ENCODE peak calls at places on chromosomes 2 and 18, in seven cellular contexts. One of them, this sample, is unnamed.

GRCh38 chr18:36352384-36352783 is 54.9 kb downstream of the FHOD3 start:
- DNase-seq in neuronal stem cell: no peak
- DNase-seq in mesenchymal stem cell: peak
- DNase-seq in H1: no peak
- DNase-seq in mesendoderm: no peak
- DNase-seq in IMR-90: peak
- DNase-seq in trophoblast cell: no peak
- DNase-seq in this sample: no peak

GRCh38 chr2:117470311-117471095 is 344.0 kb upstream of the DDX18 start:
- DNase-seq in neuronal stem cell: peak
- DNase-seq in mesenchymal stem cell: peak
- DNase-seq in H1: peak
- DNase-seq in mesendoderm: peak
- DNase-seq in IMR-90: no peak
- DNase-seq in trophoblast cell: peak
- DNase-seq in this sample: peak

GRCh38 chr2:54561010-54561409 is 104.9 kb downstream of the SPTBN1 start:
- DNase-seq in neuronal stem cell: no peak
- DNase-seq in mesenchymal stem cell: no peak
- DNase-seq in H1: no peak
- DNase-seq in mesendoderm: no peak
- DNase-seq in IMR-90: no peak
- DNase-seq in trophoblast cell: no peak
- DNase-seq in this sample: no peak

GRCh38 chr2:3605013-3605961 is 10.4 kb downstream of the COLEC11 start:
- DNase-seq in neuronal stem cell: no peak
- DNase-seq in mesenchymal stem cell: no peak
- DNase-seq in H1: peak
- DNase-seq in mesendoderm: no peak
- DNase-seq in IMR-90: no peak
- DNase-seq in trophoblast cell: peak
- DNase-seq in this sample: no peak

GRCh38 chr2:27278010-27278409 is 2.8 kb downstream of the DNAJC5G start:
- DNase-seq in neuronal stem cell: no peak
- DNase-seq in mesenchymal stem cell: no peak
- DNase-seq in H1: no peak
- DNase-seq in mesendoderm: no peak
- DNase-seq in IMR-90: no peak
- DNase-seq in trophoblast cell: no peak
- DNase-seq in this sample: no peak

GRCh38 chr2:216352653-216353270 is 19.5 kb downstream of the MARCHF4 start:
- DNase-seq in neuronal stem cell: no peak
- DNase-seq in mesenchymal stem cell: no peak
- DNase-seq in H1: peak
- DNase-seq in mesendoderm: no peak
- DNase-seq in IMR-90: no peak
- DNase-seq in trophoblast cell: no peak
- DNase-seq in this sample: no peak

GRCh38 chr2:47300609-47301276 is 102.2 kb upstream of the MSH2 start:
- DNase-seq in neuronal stem cell: no peak
- DNase-seq in mesenchymal stem cell: no peak
- DNase-seq in H1: no peak
- DNase-seq in mesendoderm: no peak
- DNase-seq in IMR-90: no peak
- DNase-seq in trophoblast cell: no peak
- DNase-seq in this sample: no peak

GRCh38 chr2:109063326-109063670 is 65.7 kb upstream of the SH3RF3 start:
- DNase-seq in neuronal stem cell: no peak
- DNase-seq in mesenchymal stem cell: no peak
- DNase-seq in H1: no peak
- DNase-seq in mesendoderm: no peak
- DNase-seq in IMR-90: no peak
- DNase-seq in trophoblast cell: no peak
- DNase-seq in this sample: peak

GRCh38 chr2:122179492-122180070 is 424.1 kb downstream of the TSN start:
- DNase-seq in neuronal stem cell: no peak
- DNase-seq in mesenchymal stem cell: no peak
- DNase-seq in H1: no peak
- DNase-seq in mesendoderm: no peak
- DNase-seq in IMR-90: no peak
- DNase-seq in trophoblast cell: no peak
- DNase-seq in this sample: no peak

DNA sequence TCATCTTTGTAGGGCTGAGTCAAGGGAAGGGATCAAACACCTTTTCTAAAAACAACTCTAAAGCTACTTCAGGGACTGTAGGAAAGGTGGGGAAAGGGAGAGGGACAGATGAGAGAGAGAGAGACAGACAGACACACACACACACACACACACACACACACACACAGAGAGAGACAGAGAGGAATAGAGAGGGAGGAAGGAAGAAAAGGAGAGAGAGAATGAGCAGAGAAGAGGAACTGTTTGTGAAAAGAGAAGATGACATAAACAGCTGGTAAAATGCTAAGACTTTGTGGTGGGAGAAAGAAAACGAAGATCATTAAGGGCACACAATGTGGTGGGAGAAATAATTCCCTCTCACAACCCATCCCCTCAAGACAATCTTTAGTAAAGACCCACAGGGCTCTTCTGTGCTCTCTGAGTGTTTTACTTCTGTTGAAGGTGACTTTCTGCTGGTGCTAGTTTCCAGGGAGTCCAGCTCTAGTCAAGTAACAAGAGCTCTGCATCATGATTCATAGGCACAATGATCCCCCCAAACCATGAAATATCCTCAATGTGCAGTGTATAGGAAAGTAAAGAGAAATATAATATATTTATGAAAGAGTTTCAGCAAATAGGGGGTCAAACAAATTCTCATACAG is 77.2 kb upstream of the STK17B start:
- DNase-seq in neuronal stem cell: no peak
- DNase-seq in mesenchymal stem cell: no peak
- DNase-seq in H1: no peak
- DNase-seq in mesendoderm: no peak
- DNase-seq in IMR-90: peak
- DNase-seq in trophoblast cell: no peak
- DNase-seq in this sample: no peak
- H2AK5ac ChIP-seq in neuronal stem cell: no peak
- H2AK5ac ChIP-seq in mesenchymal stem cell: no peak
- H2AK5ac ChIP-seq in H1: no peak
- H2AK5ac ChIP-seq in mesendoderm: no peak
- H2AK5ac ChIP-seq in IMR-90: peak
- H2AK5ac ChIP-seq in trophoblast cell: no peak
- H2AK5ac ChIP-seq in this sample: no peak

GRCh38 chr2:149800624-149801220 is 213.1 kb upstream of the MMADHC start:
- DNase-seq in neuronal stem cell: peak
- DNase-seq in mesenchymal stem cell: peak
- DNase-seq in H1: no peak
- DNase-seq in mesendoderm: peak
- DNase-seq in IMR-90: peak
- DNase-seq in trophoblast cell: no peak
- DNase-seq in this sample: no peak

GRCh38 chr2:149808556-149808955 is 221.0 kb upstream of the MMADHC start:
- DNase-seq in neuronal stem cell: no peak
- DNase-seq in mesenchymal stem cell: no peak
- DNase-seq in H1: no peak
- DNase-seq in mesendoderm: peak
- DNase-seq in IMR-90: no peak
- DNase-seq in trophoblast cell: no peak
- DNase-seq in this sample: no peak

DNA sequence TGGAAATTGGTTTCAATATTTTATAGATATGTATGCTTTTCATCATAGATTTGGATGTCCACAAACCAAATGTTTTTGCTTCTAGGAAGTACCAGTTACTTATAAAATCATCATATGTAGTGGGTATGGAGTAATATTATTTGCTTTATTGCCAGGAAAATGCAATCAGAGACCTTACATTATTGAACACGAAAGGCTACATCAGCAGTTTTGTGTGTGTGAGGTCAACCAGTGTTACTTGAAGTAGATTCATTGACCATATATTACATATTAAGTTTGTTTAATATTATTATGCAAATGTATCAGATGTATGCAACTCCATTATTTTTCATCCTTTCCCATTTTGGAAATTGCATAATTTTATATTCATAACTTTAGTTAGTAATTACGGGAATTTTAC is 219.1 kb upstream of the MMADHC start:
- DNase-seq in neuronal stem cell: no peak
- DNase-seq in mesenchymal stem cell: no peak
- DNase-seq in H1: no peak
- DNase-seq in mesendoderm: no peak
- DNase-seq in IMR-90: no peak
- DNase-seq in trophoblast cell: no peak
- DNase-seq in this sample: no peak
- H3K4me2 ChIP-seq in neuronal stem cell: no peak
- H3K4me2 ChIP-seq in mesenchymal stem cell: no peak
- H3K4me2 ChIP-seq in H1: no peak
- H3K4me2 ChIP-seq in mesendoderm: no peak
- H3K4me2 ChIP-seq in IMR-90: no peak
- H3K4me2 ChIP-seq in trophoblast cell: no peak
- H3K4me2 ChIP-seq in this sample: no peak

DNA sequence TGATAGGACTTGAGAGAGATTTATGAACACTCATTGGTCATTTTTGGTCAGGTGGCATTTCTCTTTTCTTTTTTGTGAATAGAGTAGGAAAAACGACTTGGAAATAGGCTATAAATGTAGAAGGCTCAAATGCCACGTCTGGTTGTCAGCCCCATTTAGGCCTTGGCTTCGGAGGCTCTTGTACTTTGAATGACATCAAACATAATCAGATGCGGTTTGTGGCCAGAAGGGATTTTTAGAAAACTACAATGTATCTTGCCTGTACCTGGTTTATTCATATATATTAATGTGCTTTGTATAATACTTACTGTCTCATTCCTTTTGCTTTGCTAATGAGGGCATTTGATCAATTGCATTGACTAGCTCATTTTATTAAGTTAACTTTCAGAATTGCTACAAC is 894.0 kb upstream of the CELF4 start:
- DNase-seq in neuronal stem cell: no peak
- DNase-seq in mesenchymal stem cell: no peak
- DNase-seq in H1: no peak
- DNase-seq in mesendoderm: no peak
- DNase-seq in IMR-90: no peak
- DNase-seq in trophoblast cell: no peak
- DNase-seq in this sample: no peak
- H3K4ac ChIP-seq in neuronal stem cell: no peak
- H3K4ac ChIP-seq in mesenchymal stem cell: no peak
- H3K4ac ChIP-seq in H1: no peak
- H3K4ac ChIP-seq in mesendoderm: no peak
- H3K4ac ChIP-seq in IMR-90: no peak
- H3K4ac ChIP-seq in trophoblast cell: no peak
- H3K4ac ChIP-seq in this sample: no peak

GRCh38 chr18:77323640-77324370 is 74.2 kb downstream of the GALR1 start:
- DNase-seq in neuronal stem cell: no peak
- DNase-seq in mesenchymal stem cell: no peak
- DNase-seq in H1: no peak
- DNase-seq in mesendoderm: no peak
- DNase-seq in IMR-90: no peak
- DNase-seq in trophoblast cell: no peak
- DNase-seq in this sample: no peak
- H2AK5ac ChIP-seq in neuronal stem cell: no peak
- H2AK5ac ChIP-seq in mesenchymal stem cell: no peak
- H2AK5ac ChIP-seq in H1: no peak
- H2AK5ac ChIP-seq in mesendoderm: no peak
- H2AK5ac ChIP-seq in IMR-90: no peak
- H2AK5ac ChIP-seq in trophoblast cell: no peak
- H2AK5ac ChIP-seq in this sample: no peak

GRCh38 chr2:7405861-7406715 is 488.9 kb downstream of the RNF144A start:
- DNase-seq in neuronal stem cell: no peak
- DNase-seq in mesenchymal stem cell: no peak
- DNase-seq in H1: no peak
- DNase-seq in mesendoderm: no peak
- DNase-seq in IMR-90: no peak
- DNase-seq in trophoblast cell: no peak
- DNase-seq in this sample: no peak

GRCh38 chr2:7400628-7401027 is 483.4 kb downstream of the RNF144A start:
- DNase-seq in neuronal stem cell: no peak
- DNase-seq in mesenchymal stem cell: peak
- DNase-seq in H1: no peak
- DNase-seq in mesendoderm: no peak
- DNase-seq in IMR-90: no peak
- DNase-seq in trophoblast cell: no peak
- DNase-seq in this sample: no peak

GRCh38 chr2:7403092-7403775 is 486.0 kb downstream of the RNF144A start:
- DNase-seq in neuronal stem cell: no peak
- DNase-seq in mesenchymal stem cell: no peak
- DNase-seq in H1: no peak
- DNase-seq in mesendoderm: no peak
- DNase-seq in IMR-90: no peak
- DNase-seq in trophoblast cell: no peak
- DNase-seq in this sample: no peak
- H3K4me2 ChIP-seq in neuronal stem cell: no peak
- H3K4me2 ChIP-seq in mesenchymal stem cell: no peak
- H3K4me2 ChIP-seq in H1: no peak
- H3K4me2 ChIP-seq in mesendoderm: no peak
- H3K4me2 ChIP-seq in IMR-90: no peak
- H3K4me2 ChIP-seq in trophoblast cell: no peak
- H3K4me2 ChIP-seq in this sample: no peak

DNA sequence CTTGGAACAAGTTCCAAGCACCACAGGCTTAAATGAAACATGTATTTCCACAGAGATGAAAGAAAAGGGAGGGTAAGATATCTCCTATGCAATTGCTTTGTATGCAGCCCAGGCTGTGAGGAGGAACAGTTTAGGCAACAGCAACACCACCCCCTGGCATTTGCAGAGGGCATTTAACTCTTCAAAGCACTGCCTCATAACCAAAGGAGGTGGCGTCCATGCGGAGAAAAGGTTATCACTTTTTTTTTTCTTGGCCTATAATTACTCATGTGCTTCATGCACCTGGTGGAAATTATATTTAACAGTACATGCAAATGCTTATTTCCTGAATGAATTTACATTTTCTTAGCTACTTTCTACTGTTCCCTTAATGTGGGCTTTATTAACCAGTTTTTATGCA is 286.0 kb downstream of the LPIN1 start:
- DNase-seq in neuronal stem cell: no peak
- DNase-seq in mesenchymal stem cell: no peak
- DNase-seq in H1: no peak
- DNase-seq in mesendoderm: peak
- DNase-seq in IMR-90: no peak
- DNase-seq in trophoblast cell: no peak
- DNase-seq in this sample: no peak
- H3K4ac ChIP-seq in neuronal stem cell: no peak
- H3K4ac ChIP-seq in mesenchymal stem cell: no peak
- H3K4ac ChIP-seq in H1: no peak
- H3K4ac ChIP-seq in mesendoderm: no peak
- H3K4ac ChIP-seq in IMR-90: no peak
- H3K4ac ChIP-seq in trophoblast cell: no peak
- H3K4ac ChIP-seq in this sample: no peak